ENCODE peak calls at places on chromosomes 3 and 15, in four cellular contexts. E, K, R and G are unnamed samples.

GRCh38 chr3:15538345-15538744 is 16.8 kb upstream of the COLQ start:
- DNase-seq in E (no peak), K (no peak), R (no peak), G (no peak)

GRCh38 chr3:26921054-26921453 is 298.5 kb downstream of the LRRC3B start:
- DNase-seq in E (no peak), K (no peak), R (no peak), G (no peak)

GRCh38 chr15:100350434-100351226 is 8.9 kb upstream of the ADAMTS17 start:
- DNase-seq in E (peak), K (peak), R (no peak), G (peak)

GRCh38 chr3:34881026-34881425 is 758.3 kb upstream of the ARPP21 start:
- DNase-seq in E (no peak), K (no peak), R (no peak), G (no peak)

GRCh38 chr15:41949400-41950126 is 22.8 kb downstream of the EHD4 start:
- DNase-seq in E (no peak), K (no peak), R (no peak), G (no peak)

GRCh38 chr3:17355591-17355990 is 386.8 kb downstream of the TBC1D5 start:
- DNase-seq in E (no peak), K (no peak), R (no peak), G (no peak)

GRCh38 chr3:45516829-45517228 is 77.7 kb upstream of the LIMD1 start:
- DNase-seq in E (peak), K (no peak), R (no peak), G (no peak)

GRCh38 chr3:115709931-115710330 is 86.6 kb downstream of the GAP43 start:
- DNase-seq in E (peak), K (no peak), R (no peak), G (peak)

GRCh38 chr3:127792664-127793292 is 29.5 kb downstream of the MGLL start:
- DNase-seq in E (peak), K (peak), R (no peak), G (peak)